ENCODE peak calls at places on chromosomes 13 and 19, in four cellular contexts. N is coronary artery, C is K562, D is cardiac fibroblast. T is an unnamed sample.

GRCh38 chr13:46295531-46296464 is 84.1 kb downstream of the LRRC63 start:
- DNase-seq in N (no peak), C (no peak), D (peak), T (no peak)

GRCh38 chr19:33953023-33953422 is 156.4 kb downstream of the KCTD15 start:
- DNase-seq in N (peak), C (no peak), D (no peak), T (no peak)

GRCh38 chr19:38877781-38878574 is at the start of gene RINL:
- DNase-seq in N (no peak), C (peak), D (no peak), T (no peak)

GRCh38 chr19:19488041-19488874 is 27.1 kb downstream of the TSSK6 start:
- DNase-seq in N (no peak), C (peak), D (peak), T (no peak)

GRCh38 chr13:42064259-42064658 is 15.8 kb downstream of the DGKH start:
- DNase-seq in N (no peak), C (no peak), D (peak), T (no peak)

GRCh38 chr19:40278361-40279045 is 6.6 kb downstream of the AKT2 start:
- DNase-seq in N (no peak), C (no peak), D (no peak), T (no peak)

GRCh38 chr19:30222428-30222873 is 149.7 kb upstream of the ZNF536 start:
- DNase-seq in N (no peak), C (peak), D (no peak), T (peak)

GRCh38 chr13:112814905-112815585 is 125.2 kb downstream of the ATP11A start:
- DNase-seq in N (no peak), C (no peak), D (peak), T (no peak)

GRCh38 chr13:27835799-27836198 is 43.5 kb downstream of the GSX1 start:
- DNase-seq in N (no peak), C (no peak), D (no peak), T (no peak)

GRCh38 chr19:30662211-30662861 is 290.2 kb downstream of the ZNF536 start:
- DNase-seq in N (peak), C (no peak), D (peak), T (no peak)

GRCh38 chr19:888615-889385 is 4.2 kb downstream of the MED16 start:
- DNase-seq in N (no peak), C (peak), D (no peak), T (no peak)

GRCh38 chr19:3821857-3822364 is 35.7 kb upstream of the MATK start:
- DNase-seq in N (no peak), C (peak), D (peak), T (peak)

GRCh38 chr13:97212540-97213146 is 9.5 kb upstream of the MBNL2 start:
- DNase-seq in N (no peak), C (no peak), D (peak), T (no peak)

GRCh38 chr19:29084266-29084665 is 128.7 kb downstream of the UQCRFS1 start:
- DNase-seq in N (no peak), C (peak), D (peak), T (peak)

GRCh38 chr13:27367570-27367969 is 56.8 kb upstream of the GTF3A start:
- DNase-seq in N (no peak), C (no peak), D (no peak), T (no peak)

GRCh38 chr19:33301011-33301899 is 1.1 kb downstream of the CEBPA start:
- DNase-seq in N (no peak), C (no peak), D (peak), T (peak)

GRCh38 chr19:29784598-29785223 is 27.1 kb upstream of the CCNE1 start:
- DNase-seq in N (no peak), C (no peak), D (no peak), T (no peak)

GRCh38 chr13:74575729-74576125 is 441.5 kb upstream of the KLF12 start:
- DNase-seq in N (peak), C (peak), D (peak), T (peak)

GRCh38 chr13:91592050-91593014 is 193.9 kb downstream of the GPC5 start:
- DNase-seq in N (no peak), C (no peak), D (no peak), T (no peak)

GRCh38 chr13:111460548-111461444 is 140.4 kb downstream of the TEX29 start:
- DNase-seq in N (peak), C (no peak), D (peak), T (peak)

GRCh38 chr19:14150041-14150769 is 13.8 kb upstream of the ASF1B start:
- DNase-seq in N (no peak), C (no peak), D (no peak), T (no peak)

GRCh38 chr19:39987596-39987995 is 9.3 kb upstream of the ZNF546 start:
- DNase-seq in N (no peak), C (no peak), D (no peak), T (no peak)

GRCh38 chr19:53912653-53913052 is 3.6 kb downstream of the CACNG7 start:
- DNase-seq in N (no peak), C (peak), D (no peak), T (peak)

GRCh38 chr19:16117594-16118033 is 5.9 kb downstream of the RAB8A start:
- DNase-seq in N (no peak), C (no peak), D (no peak), T (no peak)

GRCh38 chr19:46620716-46621115 is 4.2 kb downstream of the PTGIR start:
- DNase-seq in N (peak), C (no peak), D (peak), T (no peak)

GRCh38 chr19:40224342-40225148 is 1.9 kb downstream of the CCNP start:
- DNase-seq in N (no peak), C (no peak), D (no peak), T (no peak)

GRCh38 chr13:30792257-30793000 is 57.1 kb downstream of the ALOX5AP start:
- DNase-seq in N (no peak), C (no peak), D (peak), T (peak)

GRCh38 chr19:16143399-16144215 is at the start of gene HSH2D:
- DNase-seq in N (no peak), C (no peak), D (no peak), T (no peak)

GRCh38 chr13:84686973-84687372 is 804.7 kb upstream of the SLITRK1 start:
- DNase-seq in N (no peak), C (no peak), D (no peak), T (no peak)

GRCh38 chr19:13692096-13692495 is 72.2 kb upstream of the MRI1 start:
- DNase-seq in N (no peak), C (no peak), D (peak), T (no peak)

GRCh38 chr19:5823579-5824281 is 15.8 kb downstream of the FUT6 start:
- DNase-seq in N (no peak), C (peak), D (peak), T (no peak)
- TF ChIP-seq CTCF in N (no peak), C (peak), D (peak), T (no peak)

GRCh38 chr13:100689191-100689590 is 14.6 kb upstream of the TMTC4 start:
- DNase-seq in N (no peak), C (no peak), D (no peak), T (no peak)

GRCh38 chr13:100694722-100695644 is 20.4 kb upstream of the TMTC4 start:
- DNase-seq in N (no peak), C (peak), D (peak), T (peak)
- TF ChIP-seq CTCF in N (no peak), C (peak), D (peak), T (peak)

GRCh38 chr13:108933061-108933460 is 303.6 kb downstream of the MYO16 start:
- DNase-seq in N (no peak), C (no peak), D (no peak), T (no peak)
- TF ChIP-seq CTCF in N (no peak), C (no peak), D (no peak), T (no peak)

DNA sequence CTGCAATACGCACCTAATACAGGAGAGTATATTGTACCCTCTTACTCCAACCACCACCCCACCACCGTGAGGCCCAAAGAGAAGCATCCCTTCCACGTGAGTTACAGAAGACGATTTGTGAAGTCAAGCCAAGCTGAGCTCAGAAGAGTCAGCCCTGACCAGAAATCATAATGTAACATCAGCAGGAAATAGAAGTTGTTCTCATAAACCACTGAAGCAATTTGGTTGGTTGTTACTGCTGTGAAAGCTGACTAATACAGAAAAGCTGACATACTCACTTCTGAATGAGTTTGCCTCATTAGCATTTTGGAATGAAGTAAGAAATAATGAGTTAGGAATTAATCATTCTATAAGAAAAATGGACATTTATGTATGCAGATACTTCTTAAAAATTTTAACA is 749.4 kb upstream of the SLC10A2 start:
- DNase-seq in N (no peak), C (no peak), D (peak), T (no peak)
- TF ChIP-seq CTCF in N (no peak), C (no peak), D (no peak), T (no peak)

DNA sequence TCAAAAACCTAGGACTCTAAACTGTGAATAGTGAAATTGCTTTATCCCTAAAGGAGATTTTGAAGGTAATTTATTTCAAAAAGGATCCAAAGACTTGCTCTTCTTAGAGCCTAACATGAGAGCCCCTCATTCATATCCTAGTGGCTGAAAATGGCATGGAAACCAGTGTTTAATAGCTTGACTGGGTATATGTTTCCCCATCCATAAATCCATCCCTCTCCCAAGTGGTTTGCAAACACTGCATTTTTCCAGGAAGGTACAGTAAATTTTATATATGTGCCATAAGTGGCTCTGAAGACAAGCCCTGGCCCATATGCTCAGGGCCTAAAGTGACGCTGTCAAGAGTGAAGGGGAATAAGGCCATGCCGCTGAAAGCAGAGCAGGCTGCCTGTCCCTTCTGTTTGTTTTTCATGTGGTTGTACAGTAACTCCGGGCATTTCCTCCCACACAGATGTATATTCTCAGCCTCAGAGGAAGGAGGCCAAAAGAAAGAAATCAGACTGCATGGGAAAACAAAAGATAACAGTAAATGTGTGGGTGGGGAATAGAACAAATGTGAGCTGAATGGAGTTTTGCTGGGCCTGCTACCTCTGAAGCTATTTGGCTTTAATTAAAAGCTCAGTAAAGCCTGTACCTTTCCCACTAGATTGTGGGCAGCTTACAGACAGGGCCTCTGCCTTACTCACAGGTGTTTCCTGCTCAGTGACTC is 181.9 kb downstream of the PCDH9 start:
- DNase-seq in N (no peak), C (no peak), D (peak), T (no peak)
- TF ChIP-seq CTCF in N (no peak), C (no peak), D (no peak), T (no peak)

GRCh38 chr19:50711805-50712204 is 7.8 kb downstream of the SHANK1 start:
- DNase-seq in N (no peak), C (no peak), D (no peak), T (no peak)

GRCh38 chr19:50711196-50711595 is 8.4 kb downstream of the SHANK1 start:
- DNase-seq in N (no peak), C (no peak), D (no peak), T (no peak)

GRCh38 chr19:50710612-50711011 is 9.0 kb downstream of the SHANK1 start:
- DNase-seq in N (no peak), C (no peak), D (no peak), T (no peak)

GRCh38 chr19:50708179-50708879 is 11.3 kb downstream of the SHANK1 start:
- DNase-seq in N (no peak), C (no peak), D (peak), T (no peak)

DNA sequence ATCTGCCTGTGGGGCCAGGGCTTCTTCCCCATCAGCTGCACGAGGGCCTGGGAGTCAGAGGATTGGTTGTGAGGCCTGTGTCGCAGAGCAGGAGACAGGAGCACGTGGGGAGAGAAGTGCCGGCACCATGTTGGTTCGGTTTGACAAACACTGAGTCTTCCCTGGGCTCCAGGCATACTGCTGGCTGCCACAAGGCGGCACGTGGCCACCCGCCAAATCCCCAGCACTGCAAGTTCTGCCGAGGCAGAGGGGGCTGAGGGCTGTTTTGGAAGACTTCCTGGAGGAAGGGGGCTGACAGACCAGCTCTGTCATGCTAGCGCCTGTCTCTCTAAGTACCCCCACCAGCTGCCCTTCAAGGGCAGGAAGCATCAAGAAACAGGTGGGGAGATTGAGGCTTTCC is 9.5 kb downstream of the SHANK1 start:
- DNase-seq in N (no peak), C (no peak), D (no peak), T (no peak)
- TF ChIP-seq CTCF in N (no peak), C (peak), D (no peak), T (no peak)

DNA sequence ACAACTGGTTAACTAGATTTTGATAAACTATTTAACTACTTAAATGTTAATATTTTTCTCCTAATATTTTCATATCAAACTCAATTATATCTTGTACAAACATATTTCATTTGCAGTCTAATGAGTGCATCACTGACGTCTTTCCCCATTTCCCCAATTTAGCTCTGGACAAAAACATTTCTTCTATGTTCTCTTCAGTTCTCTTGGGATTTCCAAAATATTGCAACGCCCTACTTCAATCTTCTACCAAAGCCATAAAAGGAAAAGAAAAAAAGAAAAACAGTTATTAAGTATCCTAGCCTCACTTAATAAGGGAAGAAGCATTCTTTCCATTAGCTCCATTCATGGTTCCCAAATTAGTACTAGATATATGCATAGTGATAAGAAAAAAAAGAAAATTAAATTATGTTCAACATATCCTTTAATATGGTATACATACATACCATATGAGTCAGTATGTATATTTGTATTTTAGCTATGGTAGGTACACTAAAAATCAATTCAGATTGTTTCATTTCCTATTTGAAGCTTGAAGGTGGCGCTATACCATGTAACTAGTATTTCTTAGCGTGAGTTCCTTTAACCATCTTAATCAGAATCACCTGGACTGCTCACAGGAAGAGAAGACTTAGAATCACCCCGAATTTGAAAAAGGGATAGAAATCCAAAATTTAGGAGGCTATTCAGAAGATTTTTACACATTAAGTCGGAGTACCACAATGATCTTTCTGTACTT is 9.9 kb downstream of the FBXL3 start:
- DNase-seq in N (no peak), C (no peak), D (peak), T (no peak)
- TF ChIP-seq CTCF in N (no peak), C (no peak), D (no peak), T (no peak)

GRCh38 chr19:42023121-42023942 is 29.3 kb upstream of the ATP1A3 start:
- DNase-seq in N (no peak), C (peak), D (peak), T (peak)
- TF ChIP-seq CTCF in N (no peak), C (peak), D (peak), T (peak)

T was measured in nephron progenitor cell.